ENCODE peak calls at places on chromosomes 12 and 14, in five cellular contexts. L is neuronal stem cell; P is H9; Y is prostate gland; U is CD8-positive, alpha-beta T cell. W is an unnamed sample.

GRCh38 chr12:118850244-118850825 is 131.0 kb upstream of the SRRM4 start:
- DNase-seq in L (peak; percentile 39), U (no peak), P (peak; percentile 86), Y (no peak), W (no peak)

GRCh38 chr14:99595034-99595433 is 9.0 kb downstream of the CCDC85C start:
- DNase-seq in L (no peak), U (no peak), P (no peak), Y (no peak), W (no peak)

GRCh38 chr14:58744951-58745350 is 107.2 kb downstream of the DACT1 start:
- DNase-seq in U (no peak), P (no peak), L (no peak), Y (no peak), W (no peak)

GRCh38 chr12:81296556-81297305 is 218.9 kb downstream of the ACSS3 start:
- DNase-seq in U (no peak), P (no peak), L (no peak), Y (no peak), W (no peak)

GRCh38 chr12:52285172-52285745 is 6.1 kb downstream of the KRT81 start:
- DNase-seq in U (no peak), Y (no peak), P (no peak), L (no peak), W (peak; percentile 25)

GRCh38 chr14:54866588-54866987 is 36.0 kb downstream of the GCH1 start:
- DNase-seq in U (no peak), L (no peak), P (no peak), Y (no peak), W (no peak)

GRCh38 chr12:113561381-113561780 is 89.7 kb upstream of the LHX5 start:
- DNase-seq in U (no peak), P (no peak), Y (no peak), L (no peak), W (no peak)

GRCh38 chr12:27048822-27049752 is 26.7 kb downstream of the MED21 start:
- DNase-seq in Y (no peak), P (no peak), L (no peak), U (no peak), W (no peak)

GRCh38 chr14:102868956-102869531 is 53.4 kb upstream of the AMN start:
- DNase-seq in Y (no peak), L (no peak), P (no peak), U (no peak), W (no peak)

GRCh38 chr12:76863005-76863670 is 15.7 kb downstream of the CSRP2 start:
- DNase-seq in Y (no peak), U (no peak), P (no peak), L (no peak), W (no peak)

GRCh38 chr12:128938886-128939285 is 85.6 kb downstream of the GLT1D1 start:
- DNase-seq in U (no peak), L (no peak), Y (no peak), P (no peak), W (no peak)

GRCh38 chr14:64363265-64363840 is 24.8 kb upstream of the MTHFD1 start:
- DNase-seq in U (no peak), Y (no peak), P (no peak), L (no peak), W (no peak)

GRCh38 chr12:95953000-95953399 is 9.9 kb downstream of the AMDHD1 start:
- DNase-seq in Y (no peak), L (no peak), P (no peak), U (no peak), W (no peak)

GRCh38 chr14:75247286-75247922 is 31.2 kb upstream of the FOS start:
- DNase-seq in P (no peak), L (no peak), U (peak; percentile 71), Y (no peak), W (no peak)

GRCh38 chr14:102146423-102146822 is 6.7 kb downstream of the WDR20 start:
- DNase-seq in Y (no peak), L (no peak), P (no peak), U (no peak), W (no peak)

GRCh38 chr14:89540830-89541470 is 123.9 kb upstream of the FOXN3 start:
- DNase-seq in Y (no peak), P (no peak), U (no peak), L (no peak), W (no peak)

GRCh38 chr12:93839076-93839475 is 161.9 kb downstream of the CRADD start:
- DNase-seq in U (no peak), P (no peak), L (no peak), Y (no peak), W (no peak)

GRCh38 chr12:15556411-15556810 is 232.8 kb downstream of the EPS8 start:
- DNase-seq in Y (no peak), U (no peak), P (no peak), L (no peak), W (no peak)

GRCh38 chr12:21677622-21678277 is 20.1 kb upstream of the LDHB start:
- DNase-seq in Y (no peak), L (no peak), U (no peak), P (no peak), W (no peak)

GRCh38 chr14:93709249-93709648 is 79.0 kb downstream of the PRIMA1 start:
- DNase-seq in Y (no peak), P (no peak), U (no peak), L (no peak), W (no peak)

GRCh38 chr14:61616524-61617185 is 78.7 kb upstream of the HIF1A start:
- DNase-seq in L (no peak), Y (no peak), U (no peak), P (no peak), W (no peak)

GRCh38 chr14:53109028-53109687 is 44.0 kb downstream of the DDHD1 start:
- DNase-seq in U (peak; percentile 20), L (no peak), Y (no peak), P (no peak), W (no peak)

GRCh38 chr14:91414475-91415342 is 2.9 kb downstream of the CCDC88C start:
- DNase-seq in L (peak; percentile 65), U (no peak), Y (no peak), P (no peak), W (no peak)

GRCh38 chr12:117189725-117190209 is 503 bp downstream of the FBXO21 start:
- DNase-seq in U (peak; percentile 43), Y (no peak), L (peak; percentile 21), P (no peak), W (no peak)

GRCh38 chr14:81436296-81437138 is 36.4 kb upstream of the STON2 start:
- DNase-seq in U (peak; percentile 26), P (peak; percentile 85), L (peak; percentile 83), Y (peak; percentile 66), W (no peak)

GRCh38 chr12:12818693-12819092 is 5.5 kb downstream of the DDX47 start:
- DNase-seq in Y (no peak), P (no peak), U (no peak), L (no peak), W (no peak)

GRCh38 chr14:77989441-77989891 is 180.7 kb upstream of the NRXN3 start:
- DNase-seq in U (no peak), Y (no peak), P (no peak), L (no peak), W (no peak)
- H3K27ac ChIP-seq in U (no peak overlapping the region), Y (no peak overlapping the region), P (no peak overlapping the region), L (no peak overlapping the region), W (no peak overlapping the region)

DNA sequence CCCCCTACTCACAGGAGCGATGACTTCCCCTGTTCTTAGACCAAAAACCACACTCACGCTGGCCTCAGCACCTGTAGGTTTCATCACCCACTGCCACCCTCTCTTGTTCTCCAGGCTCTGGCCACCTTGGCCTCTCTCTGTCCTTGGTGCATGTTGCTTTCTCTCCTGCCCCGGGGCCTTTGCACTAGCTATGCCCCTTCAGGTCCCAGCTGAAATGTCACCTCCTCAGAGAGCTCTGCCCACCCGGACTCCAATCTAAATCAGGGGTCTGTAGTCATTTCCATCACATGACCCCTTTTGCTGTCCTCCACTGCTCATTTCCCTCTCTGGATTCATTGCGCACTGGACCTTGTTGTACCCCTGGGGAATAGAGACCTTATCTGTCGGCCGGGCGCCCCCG is 8.2 kb upstream of the TRPV4 start:
- DNase-seq in Y (no peak), L (no peak), U (no peak), P (no peak), W (no peak)
- H3K4me1 ChIP-seq in Y (no peaks in the 10 kb centered on the region), L (peaks cover 3% of the 10 kb centered on the region), U (peaks cover 9% of the 10 kb centered on the region), P (no peaks in the 10 kb centered on the region), W (peaks cover 7% of the 10 kb centered on the region)

GRCh38 chr12:108646597-108647190 is 13.0 kb upstream of the SELPLG start:
- DNase-seq in U (no peak), Y (no peak), L (no peak), P (no peak), W (no peak)
- H3K27ac ChIP-seq in U (no peak overlapping the region), Y (no peak overlapping the region), L (no peak overlapping the region), P (no peak overlapping the region), W (no peak overlapping the region)

DNA sequence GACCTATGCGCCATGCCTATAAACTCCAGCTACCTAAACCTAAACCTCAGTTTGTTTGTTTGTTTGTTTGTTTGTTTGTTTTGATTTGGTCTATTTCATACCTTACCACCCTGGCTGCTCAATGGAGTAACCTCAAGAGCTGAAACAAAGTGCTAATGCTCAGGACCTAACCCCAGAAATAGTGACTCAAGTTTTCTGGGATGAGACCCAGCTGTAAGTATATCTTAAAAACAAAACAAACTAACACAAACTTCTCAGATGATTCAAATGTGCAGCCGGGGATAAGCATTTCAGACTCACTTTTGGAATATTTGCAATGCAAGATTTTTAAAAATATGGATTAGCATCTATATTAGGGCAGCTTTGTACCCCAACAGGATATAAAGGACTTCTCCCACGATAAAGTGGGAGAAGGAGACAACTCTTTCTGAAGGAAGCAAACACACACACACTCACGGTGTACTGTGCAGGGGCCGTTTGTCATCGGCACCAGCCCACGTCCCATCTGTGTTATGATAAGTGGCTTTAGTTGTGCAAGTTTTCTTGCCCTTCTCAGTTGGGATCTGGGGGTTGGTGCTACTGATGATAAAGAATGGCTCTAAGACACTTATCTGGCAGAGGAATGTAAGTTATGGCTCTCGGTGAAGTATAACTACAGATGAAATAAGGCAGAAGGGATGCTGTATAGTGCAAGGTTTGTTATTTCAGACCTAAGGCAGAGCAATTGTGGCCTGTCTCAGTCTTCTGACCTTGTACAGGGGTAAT is 516.7 kb upstream of the TMEM132C start:
- DNase-seq in P (no peak), L (no peak), Y (no peak), U (no peak), W (no peak)
- H3K4me1 ChIP-seq in P (peaks cover 3% of the 10 kb centered on the region), L (no peaks in the 10 kb centered on the region), Y (no peaks in the 10 kb centered on the region), U (no peaks in the 10 kb centered on the region), W (no peaks in the 10 kb centered on the region)

DNA sequence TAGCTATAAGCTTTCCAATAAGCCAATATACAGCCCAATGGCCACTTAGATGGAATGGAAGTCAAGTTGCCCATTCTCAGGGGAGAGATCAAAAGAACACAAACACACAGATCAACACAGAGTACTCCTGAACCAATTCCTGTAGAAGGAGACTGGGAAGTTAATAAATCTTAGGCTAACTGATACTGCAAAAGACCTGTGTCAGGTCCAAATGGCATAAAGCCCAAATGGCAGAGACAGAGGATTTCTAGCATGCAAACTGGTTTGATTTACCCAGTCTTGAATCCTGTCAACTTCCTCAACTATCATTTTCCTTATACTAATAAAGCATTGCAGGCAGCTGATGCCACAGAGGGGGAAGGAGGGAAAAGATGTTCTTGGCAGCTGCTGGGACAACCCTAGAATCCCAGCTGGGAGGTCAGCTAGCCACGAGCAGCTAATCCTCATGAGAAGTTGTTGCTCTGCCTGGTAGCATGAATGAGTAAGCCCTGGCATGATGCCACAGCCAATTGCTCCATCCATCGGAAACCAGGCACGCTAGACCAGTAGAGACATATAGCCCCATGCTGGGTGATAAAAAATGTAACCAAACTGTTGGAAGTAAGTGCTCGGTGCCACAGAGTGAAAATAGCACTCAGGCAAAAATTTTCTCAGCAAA is 26.2 kb downstream of the ANG start:
- DNase-seq in P (no peak), L (no peak), Y (peak; percentile 82), U (no peak), W (no peak)
- H3K27ac ChIP-seq in P (no peak overlapping the region), L (no peak overlapping the region), Y (no peak overlapping the region), U (no peak overlapping the region), W (no peak overlapping the region)

W was measured in vagina.